ENCODE peak calls at places on chromosome 13, in ten cellular contexts. I is cerebellum; X is effector memory CD8-positive, alpha-beta T cell; L is left cardiac atrium; W is fibroblast of lung; U is activated CD4-positive, alpha-beta T cell treated with anti-CD3 and anti-CD28 coated beads for 24 hours; A is left ventricle myocardium inferior; B is T-helper 1 cell; N is stimulated activated effector memory CD8-positive, alpha-beta T cell treated with anti-CD3 and anti-CD28 coated beads, Interleukin-12 subunit alpha, Interleukin-12 subunit beta, amount 100 ng/mL, for 72 hours; H is spleen. G is an unnamed sample.

GRCh38 chr13:45295536-45295935 is 45.4 kb downstream of the TPT1 start:
- DNase-seq in I (no peak), X (no peak), L (no peak), W (no peak), U (no peak), A (no peak), B (no peak), N (no peak), H (no peak), G (peak; percentile 58)

GRCh38 chr13:27120811-27121210 is 50.8 kb downstream of the USP12 start:
- DNase-seq in I (no peak), X (no peak), L (no peak), W (peak; percentile 40), U (no peak), A (no peak), B (no peak), N (no peak), H (no peak), G (no peak)

GRCh38 chr13:95411641-95412040 is 110.4 kb upstream of the ABCC4 start:
- DNase-seq in I (no peak), X (no peak), L (no peak), W (peak; percentile 42), U (no peak), A (no peak), B (no peak), N (no peak), H (no peak), G (no peak)

GRCh38 chr13:31912641-31913401 is 118.8 kb upstream of the FRY start:
- DNase-seq in I (no peak), X (no peak), L (no peak), W (no peak), U (no peak), A (no peak), B (no peak), N (no peak), H (no peak), G (no peak)

GRCh38 chr13:113448545-113448884 is 4.8 kb downstream of the ADPRHL1 start:
- DNase-seq in I (peak; percentile 45), X (no peak), L (peak; percentile 54), W (no peak), U (no peak), A (peak; percentile 78), B (no peak), N (no peak), H (no peak), G (peak; percentile 27)

GRCh38 chr13:39835253-39835652 is 179.8 kb downstream of the COG6 start:
- DNase-seq in I (no peak), X (no peak), L (no peak), W (no peak), U (no peak), A (no peak), B (no peak), N (no peak), H (no peak), G (no peak)

GRCh38 chr13:98471895-98472294 is 105.0 kb downstream of the STK24 start:
- DNase-seq in I (no peak), X (no peak), L (peak; percentile 66), W (no peak), U (no peak), A (peak; percentile 57), B (no peak), N (no peak), H (no peak), G (no peak)

GRCh38 chr13:72125561-72125960 is 258.6 kb upstream of the DACH1 start:
- DNase-seq in I (no peak), X (no peak), L (no peak), W (peak; percentile 83), U (no peak), A (no peak), B (no peak), N (no peak), H (no peak), G (no peak)

GRCh38 chr13:69010789-69011188 is 1096.8 kb upstream of the ATXN8OS start:
- DNase-seq in I (no peak), X (no peak), L (no peak), W (no peak), U (no peak), A (no peak), B (no peak), N (no peak), H (no peak), G (no peak)

GRCh38 chr13:30978981-30979956 is 46.8 kb downstream of the TEX26 start:
- DNase-seq in I (no peak), X (no peak), L (peak; percentile 29), W (no peak), U (peak; percentile 43), A (no peak), B (peak; percentile 29), N (peak; percentile 27), H (no peak), G (peak; percentile 4)

GRCh38 chr13:114064516-114065140 is 67.8 kb downstream of the RASA3 start:
- DNase-seq in I (no peak), X (no peak), L (peak; percentile 59), W (peak; percentile 35), U (no peak), A (peak; percentile 28), B (no peak), N (no peak), H (peak; percentile 79), G (no peak)

GRCh38 chr13:59099182-59099950 is 1064.4 kb downstream of the DIAPH3 start:
- DNase-seq in I (no peak), X (no peak), L (no peak), W (peak; percentile 42), U (no peak), A (no peak), B (no peak), N (no peak), H (no peak), G (no peak)

GRCh38 chr13:107941345-107942029 is 273.8 kb downstream of the LIG4 start:
- DNase-seq in I (no peak), X (no peak), L (no peak), W (no peak), U (no peak), A (no peak), B (no peak), N (no peak), H (no peak), G (no peak)

GRCh38 chr13:114166381-114167131 is 12.5 kb upstream of the CFAP97D2 start:
- DNase-seq in I (peak; percentile 59), X (no peak), L (no peak), W (no peak), U (no peak), A (peak; percentile 62), B (no peak), N (no peak), H (no peak), G (no peak)

GRCh38 chr13:47159853-47160550 is 263.1 kb upstream of the HTR2A start:
- DNase-seq in I (no peak), X (no peak), L (no peak), W (no peak), U (no peak), A (no peak), B (no peak), N (no peak), H (no peak), G (no peak)

GRCh38 chr13:40344270-40345148 is 321.9 kb downstream of the FOXO1 start:
- DNase-seq in I (no peak), X (no peak), L (no peak), W (peak; percentile 46), U (no peak), A (no peak), B (no peak), N (no peak), H (no peak), G (no peak)

GRCh38 chr13:36674337-36675212 is 755 bp downstream of the SERTM1 start:
- DNase-seq in I (no peak), X (no peak), L (no peak), W (no peak), U (no peak), A (no peak), B (no peak), N (no peak), H (no peak), G (no peak)

GRCh38 chr13:113564331-113565023 is 20.1 kb upstream of the TFDP1 start:
- DNase-seq in I (no peak), X (no peak), L (no peak), W (no peak), U (no peak), A (no peak), B (no peak), N (no peak), H (peak; percentile 28), G (no peak)

GRCh38 chr13:113744197-113745000 is 14.6 kb upstream of the TMEM255B start:
- DNase-seq in I (no peak), X (no peak), L (no peak), W (no peak), U (no peak), A (no peak), B (no peak), N (no peak), H (peak; percentile 52), G (no peak)

GRCh38 chr13:35474551-35474950 is 1.9 kb downstream of the MAB21L1 start:
- DNase-seq in I (no peak), X (no peak), L (no peak), W (no peak), U (no peak), A (no peak), B (no peak), N (no peak), H (no peak), G (no peak)

GRCh38 chr13:25375727-25376358 is 4.1 kb downstream of the ATP8A2 start:
- DNase-seq in I (peak; percentile 48), X (peak; percentile 32), L (no peak), W (peak; percentile 19), U (no peak), A (no peak), B (peak; percentile 17), N (peak; percentile 16), H (no peak), G (no peak)

GRCh38 chr13:28171266-28171665 is 32.9 kb downstream of the PAN3 start:
- DNase-seq in I (no peak), X (no peak), L (no peak), W (no peak), U (no peak), A (no peak), B (no peak), N (no peak), H (no peak), G (peak; percentile 75)

GRCh38 chr13:45584816-45585215 is 30.7 kb downstream of the ERICH6B start:
- DNase-seq in I (no peak), X (no peak), L (no peak), W (no peak), U (no peak), A (no peak), B (no peak), N (no peak), H (no peak), G (no peak)

GRCh38 chr13:93882086-93882651 is 597.3 kb downstream of the DCT start:
- DNase-seq in I (no peak), X (no peak), L (no peak), W (peak; percentile 43), U (no peak), A (no peak), B (no peak), N (no peak), H (no peak), G (no peak)

GRCh38 chr13:100128838-100129237 is 39.9 kb downstream of the PCCA start:
- DNase-seq in I (no peak), X (no peak), L (no peak), W (no peak), U (no peak), A (no peak), B (no peak), N (no peak), H (no peak), G (no peak)

GRCh38 chr13:42593719-42594012 is 19.7 kb downstream of the TNFSF11 start:
- DNase-seq in I (no peak), X (no peak), L (no peak), W (no peak), U (no peak), A (no peak), B (no peak), N (no peak), H (no peak), G (no peak)

GRCh38 chr13:114105351-114106225 is 26.8 kb downstream of the RASA3 start:
- DNase-seq in I (no peak), X (no peak), L (peak; percentile 23), W (no peak), U (no peak), A (no peak), B (no peak), N (no peak), H (peak; percentile 75), G (no peak)

GRCh38 chr13:104318121-104318520 is 1251.9 kb upstream of the SLC10A2 start:
- DNase-seq in I (peak; percentile 1), X (no peak), L (no peak), W (peak; percentile 57), U (no peak), A (no peak), B (no peak), N (no peak), H (no peak), G (no peak)

G was measured in thyroid gland.